ENCODE peak calls at places on chromosomes 4 and X, in four cellular contexts. R, K, P and B are unnamed samples.
A peak's percentile ranks its signal among the peaks of the same experiment; 100 is the strongest.

GRCh38 chr4:77076889-77077635 is 1.3 kb upstream of the CCNI start:
- DNase-seq in K (no peak), P (no peak), R (no peak), B (no peak)

GRCh38 chr4:189302719-189303118 is 638.0 kb upstream of the FRG1 start:
- DNase-seq in R (no peak), K (no peak), P (no peak), B (no peak)

GRCh38 chr4:128551280-128551679 is 258.2 kb upstream of the JADE1 start:
- DNase-seq in R (no peak), K (no peak), P (no peak), B (no peak)

GRCh38 chr4:6495296-6495590 is 22.8 kb upstream of the PPP2R2C start:
- DNase-seq in P (no peak), R (no peak), K (no peak), B (no peak)

GRCh38 chr4:88709989-88710388 is 12.4 kb upstream of the NAP1L5 start:
- DNase-seq in K (no peak), P (no peak), R (no peak), B (no peak)

GRCh38 chr4:11889099-11889498 is 460.4 kb upstream of the HS3ST1 start:
- DNase-seq in K (no peak), P (no peak), R (no peak), B (no peak)

GRCh38 chrX:48897157-48897620 is 379 bp downstream of the TIMM17B start:
- DNase-seq in P (peak; percentile 83), K (peak; percentile 84), R (peak; percentile 84), B (peak; percentile 50)

GRCh38 chr4:84673475-84674230 is 90.7 kb downstream of the CDS1 start:
- DNase-seq in K (no peak), P (no peak), R (no peak), B (no peak)

GRCh38 chrX:154712781-154713391 is 38.0 kb downstream of the GAB3 start:
- DNase-seq in K (no peak), P (no peak), R (no peak), B (no peak)

GRCh38 chr4:146981651-146982050 is 36.0 kb upstream of the TTC29 start:
- DNase-seq in P (peak; percentile 35), K (no peak), R (no peak), B (no peak)

GRCh38 chr4:176123710-176124407 is 58.2 kb downstream of the WDR17 start:
- DNase-seq in R (peak; percentile 39), K (no peak), P (peak; percentile 27), B (no peak)
- TF ChIP-seq CTCF in R (peak; percentile 91), K (peak; percentile 40), P (peak; percentile 64), B (no peak)

DNA sequence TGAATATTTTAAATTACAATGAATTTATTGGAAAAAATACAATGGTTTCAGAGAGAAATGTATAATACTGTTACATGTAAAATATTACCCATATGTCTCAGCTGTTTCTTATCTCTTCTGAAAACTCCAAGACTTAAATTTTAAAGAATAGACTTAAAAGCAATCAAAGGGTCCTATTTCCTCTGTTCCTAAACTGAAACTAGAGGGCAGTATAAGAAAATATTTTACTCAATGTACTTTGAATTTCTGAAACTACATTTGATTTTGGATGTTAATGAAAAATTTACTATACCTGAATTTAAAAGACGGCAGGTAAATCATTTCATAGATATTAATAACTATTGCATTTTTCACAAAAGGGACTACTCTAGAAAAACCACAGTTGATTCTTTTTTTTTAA is 200.2 kb downstream of the LRBA start:
- DNase-seq in R (no peak), P (no peak), K (no peak), B (no peak)
- TF ChIP-seq CTCF in R (no peak), P (no peak), K (no peak), B (no peak)

GRCh38 chr4:154692311-154692818 is 51.4 kb upstream of the LRAT start:
- DNase-seq in K (no peak), P (no peak), R (no peak), B (no peak)

GRCh38 chr4:154691229-154691628 is 52.6 kb upstream of the LRAT start:
- DNase-seq in P (no peak), K (no peak), R (no peak), B (no peak)

GRCh38 chr4:154683956-154684681 is 59.7 kb upstream of the LRAT start:
- DNase-seq in R (no peak), P (no peak), K (no peak), B (no peak)

GRCh38 chr4:154687840-154688239 is 56.0 kb upstream of the LRAT start:
- DNase-seq in R (no peak), K (no peak), P (no peak), B (no peak)

DNA sequence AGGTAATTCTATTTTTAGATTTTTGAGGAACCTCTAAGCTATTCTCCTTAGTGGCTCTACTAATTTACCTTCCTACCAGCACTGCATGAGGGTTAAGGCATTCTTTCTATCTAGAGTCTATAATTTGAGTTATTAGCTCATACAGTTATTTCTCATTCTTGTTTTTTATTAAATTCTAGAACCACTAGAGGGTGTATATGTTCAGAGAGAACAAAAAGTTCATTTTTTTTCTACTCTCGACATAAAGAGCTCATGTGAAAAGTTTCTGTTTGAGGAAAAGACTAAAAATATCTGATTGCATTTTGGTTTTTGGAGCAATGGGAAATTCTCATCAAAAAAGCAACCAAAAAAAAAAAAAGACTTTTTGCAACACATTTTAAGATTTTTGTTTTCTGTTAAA is 57.0 kb upstream of the LRAT start:
- DNase-seq in P (no peak), R (no peak), K (no peak), B (no peak)
- TF ChIP-seq CTCF in P (no peak), R (no peak), K (no peak), B (no peak)

GRCh38 chr4:186067757-186068385 is 1.1 kb upstream of the TLR3 start:
- DNase-seq in R (peak; percentile 49), K (no peak), P (peak; percentile 15), B (peak; percentile 25)
- TF ChIP-seq CTCF in R (peak; percentile 75), K (peak; percentile 33), P (no peak), B (no peak)

GRCh38 chr4:3449047-3449573 is 7.3 kb downstream of the HGFAC start:
- DNase-seq in R (no peak), P (no peak), K (no peak), B (no peak)

GRCh38 chr4:3450643-3451042 is 8.9 kb downstream of the HGFAC start:
- DNase-seq in K (no peak), P (no peak), R (no peak), B (no peak)

GRCh38 chr4:3449574-3450534 is 8.1 kb downstream of the HGFAC start:
- DNase-seq in R (no peak), P (no peak), K (peak; percentile 71), B (no peak)

GRCh38 chr4:3451956-3452355 is 10.2 kb downstream of the HGFAC start:
- DNase-seq in K (no peak), P (no peak), R (no peak), B (no peak)

GRCh38 chr4:3452376-3452775 is 10.6 kb downstream of the HGFAC start:
- DNase-seq in P (no peak), R (no peak), K (peak; percentile 37), B (no peak)
- TF ChIP-seq CTCF in P (peak; percentile 38), R (peak; percentile 65), K (no peak), B (no peak)

GRCh38 chrX:45824471-45824870 is 623.8 kb upstream of the DIPK2B start:
- DNase-seq in K (no peak), P (no peak), R (peak; percentile 10), B (no peak)
- TF ChIP-seq CTCF in K (no peak), P (no peak), R (no peak), B (no peak)

DNA sequence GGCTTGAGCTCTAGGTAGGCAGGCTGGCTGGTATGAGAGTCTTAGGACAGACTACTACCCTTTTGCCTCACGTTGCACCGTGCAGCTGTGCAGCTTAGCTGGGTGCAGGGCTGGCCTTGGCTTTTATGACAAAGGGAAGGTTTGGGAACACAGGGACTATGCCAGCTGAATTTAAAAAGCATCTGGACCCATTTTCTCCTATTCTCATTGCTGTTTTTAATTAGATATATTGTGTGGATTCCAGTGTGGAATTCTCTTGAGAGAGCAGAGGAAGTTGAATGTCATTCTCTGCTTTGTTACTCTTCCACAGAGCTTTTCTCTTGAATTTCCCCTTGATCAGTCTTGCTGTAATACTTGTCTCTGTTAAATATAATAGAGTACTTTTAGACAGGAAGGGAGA is 192.7 kb downstream of the ZNF330 start:
- DNase-seq in K (no peak), P (no peak), R (no peak), B (no peak)
- TF ChIP-seq CTCF in K (no peak), P (no peak), R (no peak), B (no peak)

DNA sequence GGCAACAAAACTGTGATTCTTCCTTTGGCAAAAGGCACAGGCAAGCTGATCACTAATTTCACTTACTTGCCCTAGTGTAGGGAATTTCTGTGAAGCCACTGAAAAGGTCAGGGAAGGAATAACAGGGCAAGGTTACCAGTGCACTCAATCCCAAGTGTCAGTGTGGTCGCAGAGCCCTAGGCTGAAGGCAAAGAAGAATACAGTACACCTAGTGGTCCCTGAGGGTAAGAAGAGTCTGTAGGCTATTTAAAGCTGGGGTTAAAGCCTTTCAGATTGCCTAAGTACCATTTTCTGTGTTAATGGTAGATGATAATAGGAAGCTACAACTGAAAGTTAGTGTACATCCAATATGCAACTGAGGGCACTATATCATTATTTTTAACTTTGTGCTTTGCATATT is 173.6 kb upstream of the NRK start:
- DNase-seq in P (no peak), R (no peak), K (no peak), B (no peak)
- TF ChIP-seq CTCF in P (no peak), R (no peak), K (no peak), B (no peak)